ENCODE peak calls at places on chromosomes 6 and 20, in five cellular contexts. F is IMR-90, A is mesenchymal stem cell, M is lung, V is NCI-H2081 treated with DMSO at 0.1 percent for 48 hours. Q is an unnamed sample.

GRCh38 chr20:58714340-58714922 is 21.8 kb downstream of the NPEPL1 start:
- DNase-seq in V (no peak), A (no peak), M (peak; percentile 25), F (no peak), Q (no peak)

GRCh38 chr6:161079566-161080262 is 88.1 kb downstream of the MAP3K4 start:
- DNase-seq in A (peak; percentile 30), M (no peak), V (no peak), F (peak; percentile 88), Q (no peak)

GRCh38 chr6:32666420-32667300 is at the start of gene HLA-DQB1:
- DNase-seq in M (no peak), F (no peak), A (peak; percentile 17), V (no peak), Q (peak; percentile 27)

GRCh38 chr20:64223526-64224067 is 32.0 kb upstream of the PCMTD2 start:
- DNase-seq in V (no peak), A (peak; percentile 66), M (no peak), F (peak; percentile 46), Q (no peak)

GRCh38 chr6:131524695-131525336 is 48.2 kb upstream of the ARG1 start:
- DNase-seq in F (no peak), V (no peak), A (no peak), M (no peak), Q (no peak)

GRCh38 chr6:540490-540889 is 116.4 kb downstream of the HUS1B start:
- DNase-seq in A (no peak), M (no peak), F (no peak), V (no peak), Q (no peak)

GRCh38 chr6:105459884-105460283 is 57.0 kb upstream of the PREP start:
- DNase-seq in V (no peak), F (peak; percentile 35), M (no peak), A (no peak), Q (no peak)

GRCh38 chr20:841568-842546 is 8.3 kb downstream of the FAM110A start:
- DNase-seq in F (no peak), M (peak; percentile 71), A (no peak), V (no peak), Q (peak; percentile 70)

GRCh38 chr6:106805017-106805335 is 169.6 kb downstream of the CD24 start:
- DNase-seq in M (no peak), V (no peak), A (no peak), F (no peak), Q (no peak)

GRCh38 chr20:36439040-36439730 is 102.1 kb upstream of the MYL9 start:
- DNase-seq in M (peak; percentile 61), F (peak; percentile 43), A (peak; percentile 53), V (no peak), Q (peak; percentile 68)

GRCh38 chr6:56995347-56995746 is 40.4 kb downstream of the BEND6 start:
- DNase-seq in V (no peak), M (no peak), A (no peak), F (no peak), Q (no peak)

GRCh38 chr6:22929228-22929627 is 359.9 kb downstream of the HDGFL1 start:
- DNase-seq in V (no peak), F (no peak), M (no peak), A (no peak), Q (no peak)

GRCh38 chr6:129206761-129207330 is 323.9 kb downstream of the LAMA2 start:
- DNase-seq in M (no peak), A (no peak), F (no peak), V (no peak), Q (no peak)

GRCh38 chr6:13563009-13563408 is 11.4 kb upstream of the SIRT5 start:
- DNase-seq in F (no peak), A (no peak), V (no peak), M (no peak), Q (no peak)

GRCh38 chr6:35082046-35082732 is 59.0 kb downstream of the TCP11 start:
- DNase-seq in A (no peak), F (no peak), M (no peak), V (no peak), Q (no peak)

GRCh38 chr6:169453221-169453620 is 199.6 kb upstream of the THBS2 start:
- DNase-seq in F (no peak), V (no peak), M (no peak), A (no peak), Q (no peak)

GRCh38 chr6:155215906-155216305 is 47.9 kb upstream of the CLDN20 start:
- DNase-seq in V (no peak), A (no peak), F (no peak), M (no peak), Q (no peak)

GRCh38 chr20:6632187-6632586 is 135.3 kb upstream of the BMP2 start:
- DNase-seq in A (peak; percentile 73), F (no peak), V (no peak), M (no peak), Q (no peak)

GRCh38 chr6:126721581-126722145 is 381.7 kb downstream of the CENPW start:
- DNase-seq in M (no peak), F (peak; percentile 95), V (no peak), A (peak; percentile 44), Q (no peak)

GRCh38 chr6:84804720-84805119 is 40.3 kb upstream of the TBX18 start:
- DNase-seq in M (no peak), F (no peak), A (no peak), V (no peak), Q (no peak)

GRCh38 chr6:164097557-164098398 is 683.3 kb downstream of the QKI start:
- DNase-seq in M (no peak), V (no peak), A (peak; percentile 54), F (peak; percentile 7), Q (no peak)

GRCh38 chr6:33450434-33450833 is 3.9 kb upstream of the ZBTB9 start:
- DNase-seq in F (no peak), M (no peak), A (no peak), V (no peak), Q (no peak)

GRCh38 chr6:5023923-5024322 is 20.1 kb upstream of the RPP40 start:
- DNase-seq in A (no peak), V (no peak), F (no peak), M (no peak), Q (no peak)

GRCh38 chr6:169935348-169935718 is 183.9 kb downstream of the ERMARD start:
- DNase-seq in M (no peak), A (no peak), F (no peak), V (no peak), Q (no peak)

GRCh38 chr6:150250826-150251225 is 108.0 kb downstream of the PPP1R14C start:
- DNase-seq in A (no peak), F (peak; percentile 72), V (no peak), M (no peak), Q (no peak)

GRCh38 chr20:1827974-1828785 is 67.0 kb upstream of the SIRPA start:
- DNase-seq in M (no peak), V (no peak), F (no peak), A (no peak), Q (peak; percentile 66)

GRCh38 chr6:1481326-1481725 is 92.0 kb downstream of the FOXF2 start:
- DNase-seq in A (peak; percentile 1), M (no peak), V (no peak), F (peak; percentile 84), Q (no peak)

GRCh38 chr6:143701343-143702234 is 23.8 kb downstream of the PHACTR2 start:
- DNase-seq in V (no peak), A (no peak), F (peak; percentile 13), M (no peak), Q (no peak)

GRCh38 chr6:157235600-157236039 is 87.7 kb downstream of the TMEM242 start:
- DNase-seq in F (peak; percentile 33), A (peak; percentile 60), M (no peak), V (no peak), Q (peak; percentile 75)

GRCh38 chr6:15131234-15132195 is 114.4 kb upstream of the JARID2 start:
- DNase-seq in M (no peak), V (no peak), F (peak; percentile 9), A (peak; percentile 42), Q (no peak)

GRCh38 chr6:109055771-109056235 is 38.8 kb downstream of the SESN1 start:
- DNase-seq in A (peak; percentile 32), M (no peak), V (no peak), F (peak; percentile 41), Q (no peak)

GRCh38 chr20:59985864-59986263 is 27.6 kb downstream of the CDH26 start:
- DNase-seq in F (no peak), M (no peak), A (no peak), V (no peak), Q (no peak)

GRCh38 chr6:160667854-160668481 is 3.9 kb upstream of the LPA start:
- DNase-seq in F (no peak), V (no peak), A (no peak), M (no peak), Q (no peak)

GRCh38 chr6:29941476-29941875 is 856 bp upstream of the HLA-A start:
- DNase-seq in F (peak; percentile 56), V (no peak), M (no peak), A (peak; percentile 55), Q (no peak)

GRCh38 chr6:106973018-106973840 is 1.3 kb downstream of the CD24 start:
- DNase-seq in A (no peak), F (no peak), M (no peak), V (no peak), Q (peak; percentile 26)

GRCh38 chr6:38179794-38180430 is 360.4 kb downstream of the ZFAND3 start:
- DNase-seq in F (no peak), M (no peak), V (no peak), A (no peak), Q (no peak)

Q was measured in left colon.